ENCODE peak calls at places on chromosomes 4 and X, in four cellular contexts. L, E, M and Q are unnamed samples. For H3K27me3, the result is how much of the 10 kb centered on the place peaks cover.

GRCh38 chr4:35885081-35885480 is 359.2 kb downstream of the ARAP2 start:
- DNase-seq in E (no peak), L (no peak), M (no peak), Q (no peak)

GRCh38 chr4:82372874-82373815 is 646 bp downstream of the HNRNPD start:
- DNase-seq in L (peak), M (peak), E (peak), Q (peak)

GRCh38 chr4:176268963-176269362 is at the start of gene ASB5:
- DNase-seq in L (no peak), E (no peak), M (no peak), Q (no peak)

GRCh38 chr4:186819357-186820086 is 95.9 kb upstream of the FAT1 start:
- DNase-seq in L (no peak), M (no peak), E (no peak), Q (no peak)

GRCh38 chrX:130878350-130879341 is 24.4 kb downstream of the ENOX2 start:
- DNase-seq in L (no peak), M (peak), E (peak), Q (peak)

GRCh38 chrX:105483011-105483410 is 262.5 kb upstream of the TEX13A start:
- DNase-seq in M (no peak), L (no peak), E (no peak), Q (peak)

GRCh38 chr4:151771664-151772063 is 10.9 kb upstream of the GATB start:
- DNase-seq in M (no peak), E (no peak), L (no peak), Q (no peak)

GRCh38 chrX:102085706-102086105 is 39.8 kb upstream of the TCEAL2 start:
- DNase-seq in E (no peak), L (no peak), M (no peak), Q (no peak)

GRCh38 chr4:125891597-125892258 is 577.0 kb downstream of the FAT4 start:
- DNase-seq in E (no peak), M (no peak), L (no peak), Q (no peak)

GRCh38 chr4:122666527-122667245 is 45.8 kb upstream of the IL21 start:
- DNase-seq in M (no peak), L (no peak), E (no peak), Q (no peak)

GRCh38 chr4:831483-831805 is 5.5 kb upstream of the CPLX1 start:
- DNase-seq in M (no peak), L (no peak), E (no peak), Q (no peak)

GRCh38 chr4:71635094-71635493 is 148.8 kb downstream of the GC start:
- DNase-seq in L (no peak), M (no peak), E (no peak), Q (no peak)

GRCh38 chrX:42085836-42086235 is 162.5 kb upstream of the CASK start:
- DNase-seq in E (no peak), L (no peak), M (no peak), Q (no peak)

GRCh38 chr4:105896461-105896939 is 1.2 kb downstream of the NPNT start:
- DNase-seq in E (no peak), M (no peak), L (no peak), Q (peak)

GRCh38 chr4:99458911-99459447 is 23.8 kb upstream of the ADH7 start:
- DNase-seq in M (no peak), E (no peak), L (no peak), Q (no peak)

GRCh38 chr4:2933566-2934076 is 29.6 kb downstream of the NOP14 start:
- DNase-seq in E (peak), L (no peak), M (no peak), Q (no peak)

GRCh38 chr4:88623097-88623496 is 30.8 kb downstream of the HERC3 start:
- DNase-seq in L (no peak), E (no peak), M (no peak), Q (peak)

GRCh38 chrX:135923353-135923752 is 29.8 kb downstream of the SAGE1 start:
- DNase-seq in E (no peak), M (no peak), L (no peak), Q (no peak)

GRCh38 chr4:8859550-8860095 is 12.0 kb downstream of the HMX1 start:
- DNase-seq in E (no peak), L (no peak), M (no peak), Q (no peak)

GRCh38 chrX:17564689-17565409 is 172.4 kb upstream of the SCML1 start:
- DNase-seq in E (no peak), M (peak), L (no peak), Q (no peak)

GRCh38 chr4:123406862-123407261 is 10.3 kb downstream of the SPRY1 start:
- DNase-seq in M (no peak), E (no peak), L (no peak), Q (no peak)

GRCh38 chr4:184814686-184815045 is 11.1 kb downstream of the ACSL1 start:
- DNase-seq in E (no peak), M (peak), L (no peak), Q (no peak)

GRCh38 chrX:19739683-19740082 is 147.7 kb downstream of the SH3KBP1 start:
- DNase-seq in E (peak), L (peak), M (peak), Q (no peak)

GRCh38 chrX:22740836-22741235 is 258.9 kb upstream of the DDX53 start:
- DNase-seq in M (no peak), L (no peak), E (no peak), Q (no peak)

GRCh38 chr4:80017125-80017854 is 55.7 kb downstream of the ANTXR2 start:
- DNase-seq in L (peak), E (no peak), M (no peak), Q (no peak)

GRCh38 chr4:147174561-147174960 is 228.9 kb upstream of the TTC29 start:
- DNase-seq in L (no peak), M (no peak), E (no peak), Q (no peak)

DNA sequence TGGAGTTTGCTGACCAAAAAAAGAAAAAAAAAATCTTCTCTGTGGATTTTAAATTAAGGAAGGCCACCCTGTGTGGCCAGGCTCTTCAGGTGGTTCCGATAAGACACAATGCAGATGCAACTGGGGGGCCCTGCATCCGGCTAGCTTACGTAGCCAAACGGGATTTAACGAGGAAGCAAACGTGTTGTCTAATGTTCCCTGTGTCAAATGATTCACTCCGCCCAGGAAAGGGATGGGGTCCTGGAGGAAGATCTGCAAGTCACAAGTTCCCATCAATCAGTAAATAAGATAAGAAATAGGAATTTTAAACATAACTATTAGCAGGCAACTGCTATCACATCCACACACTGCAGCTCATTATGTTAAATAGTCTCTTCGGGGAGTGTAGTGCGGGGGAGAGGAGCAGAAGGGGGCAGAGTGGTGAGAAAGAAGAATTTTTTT is 216.4 kb upstream of the GYPA start:
- DNase-seq in M (no peak), L (no peak), E (no peak), Q (no peak)
- H3K27me3 ChIP-seq in M (under half), L (under half), E (under half), Q (under half)

DNA sequence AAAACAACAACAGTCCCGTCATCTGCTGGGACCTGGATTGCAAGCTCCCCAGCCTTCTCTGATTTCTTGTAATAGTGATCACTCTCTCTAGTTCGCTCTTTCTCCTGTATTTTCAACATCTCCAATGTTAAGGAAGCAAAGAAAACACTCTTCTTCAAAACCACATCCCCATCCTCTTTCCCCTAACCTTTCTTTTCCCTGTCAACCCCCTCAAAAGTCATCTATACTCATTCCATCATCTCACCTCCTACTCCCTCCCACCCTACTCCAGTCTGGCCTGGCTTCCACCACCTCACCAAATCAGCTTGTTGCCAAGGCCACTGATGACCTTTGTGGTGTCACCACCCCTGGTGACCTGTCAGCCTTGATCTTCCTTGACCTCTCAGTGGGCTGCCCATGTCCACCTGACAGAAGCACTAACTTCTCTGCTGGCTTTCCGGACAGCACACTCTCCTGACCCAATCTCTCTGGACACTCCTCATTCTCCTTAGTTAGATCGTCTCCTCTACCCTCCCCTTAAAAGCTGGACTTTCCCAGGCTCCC is 2.3 kb downstream of the FAM3A start:
- DNase-seq in L (no peak), E (no peak), M (no peak), Q (no peak)
- H3K27me3 ChIP-seq in L (under half), E (under half), M (under half), Q (under half)

GRCh38 chrX:110397353-110397752 is 38.7 kb downstream of the RTL9 start:
- DNase-seq in M (no peak), L (no peak), E (no peak), Q (no peak)
- H3K27me3 ChIP-seq in M (under half), L (under half), E (half or more), Q (under half)

GRCh38 chr4:112708772-112709171 is 71.8 kb downstream of the LARP7 start:
- DNase-seq in M (no peak), E (no peak), L (no peak), Q (no peak)

GRCh38 chr4:112702892-112703291 is 65.9 kb downstream of the LARP7 start:
- DNase-seq in E (no peak), L (no peak), M (no peak), Q (no peak)

GRCh38 chr4:112706840-112707207 is 69.9 kb downstream of the LARP7 start:
- DNase-seq in L (no peak), E (no peak), M (no peak), Q (no peak)

GRCh38 chr4:112704322-112704721 is 67.4 kb downstream of the LARP7 start:
- DNase-seq in E (no peak), L (no peak), M (no peak), Q (no peak)

DNA sequence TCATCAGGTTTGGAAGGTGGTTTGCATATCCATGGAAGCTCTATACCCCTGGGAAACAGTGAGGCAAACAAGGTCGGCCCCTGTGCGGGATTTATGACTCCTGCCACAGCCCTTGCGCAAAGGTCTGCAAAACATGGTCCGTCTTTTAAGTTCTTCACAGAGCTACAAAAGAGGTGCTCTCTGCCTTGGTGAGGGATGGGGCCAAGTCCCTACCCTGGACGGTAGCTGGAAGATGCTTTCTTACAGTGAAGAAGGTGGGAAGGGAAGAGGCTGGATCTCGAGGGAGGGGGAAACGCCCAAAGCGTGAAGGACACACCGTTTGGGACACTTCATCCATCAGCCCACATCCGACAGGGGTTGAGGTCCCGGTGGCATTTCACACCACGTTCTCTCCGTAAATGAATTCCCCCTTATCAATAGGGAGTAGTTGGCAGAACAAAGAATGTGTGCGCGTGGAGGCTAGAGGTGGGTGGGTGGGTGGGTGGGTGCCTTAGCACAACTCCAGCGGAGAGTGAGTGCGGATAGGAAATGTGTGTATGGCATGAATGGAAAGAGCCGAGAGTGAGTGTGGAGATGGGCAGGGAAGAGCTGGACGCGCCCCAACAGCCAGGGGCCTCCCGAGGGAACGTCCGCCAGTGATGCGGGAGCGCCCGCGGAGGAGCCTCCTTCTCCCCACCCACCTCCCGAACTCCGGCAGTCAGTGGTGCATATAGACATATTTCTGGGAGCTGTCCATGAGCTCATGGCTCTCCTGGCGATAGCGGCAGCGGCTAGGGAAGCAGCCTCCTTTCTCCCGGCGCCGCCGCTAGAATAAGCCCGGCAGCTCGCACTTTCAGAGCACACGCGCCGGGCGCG is 68.3 kb downstream of the LARP7 start:
- DNase-seq in L (peak), M (peak), E (peak), Q (peak)
- H3K27me3 ChIP-seq in L (under half), M (under half), E (under half), Q (under half)

DNA sequence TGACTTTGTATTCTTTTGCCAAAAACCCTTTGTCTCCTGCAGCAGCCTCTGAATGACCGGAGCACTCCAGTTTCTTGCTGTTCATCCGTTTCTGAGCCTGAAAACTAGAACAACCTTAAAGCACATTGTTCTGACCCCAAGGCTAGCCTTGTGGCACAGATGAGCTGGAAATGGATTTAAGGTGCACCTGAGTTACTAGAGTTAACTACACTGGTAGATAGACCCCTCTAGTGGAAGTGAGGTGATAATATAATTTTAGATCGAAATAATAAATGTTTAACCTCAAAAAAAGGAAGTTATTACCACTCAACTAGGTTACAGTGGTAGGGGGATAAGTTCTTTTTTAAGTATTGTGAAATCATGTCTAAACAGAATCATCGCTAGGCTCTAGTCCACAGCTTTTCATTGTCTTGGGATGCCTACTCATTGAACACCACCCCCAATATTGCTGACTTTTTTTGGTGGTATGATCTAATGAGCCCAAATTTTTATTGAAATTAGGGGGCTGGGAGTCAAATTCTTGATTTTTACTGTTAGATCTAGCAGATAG is 2.7 kb downstream of the PLS3 start:
- DNase-seq in L (no peak), E (no peak), M (no peak), Q (no peak)
- H3K27me3 ChIP-seq in L (under half), E (half or more), M (under half), Q (under half)

GRCh38 chrX:15926622-15927021 is 72.0 kb upstream of the AP1S2 start:
- DNase-seq in L (no peak), M (no peak), E (no peak), Q (no peak)
- H3K27me3 ChIP-seq in L (under half), M (under half), E (half or more), Q (under half)

GRCh38 chrX:25002658-25003015 is 13.1 kb downstream of the ARX start:
- DNase-seq in M (no peak), L (no peak), E (no peak), Q (no peak)
- H3K27me3 ChIP-seq in M (under half), L (half or more), E (half or more), Q (half or more)

DNA sequence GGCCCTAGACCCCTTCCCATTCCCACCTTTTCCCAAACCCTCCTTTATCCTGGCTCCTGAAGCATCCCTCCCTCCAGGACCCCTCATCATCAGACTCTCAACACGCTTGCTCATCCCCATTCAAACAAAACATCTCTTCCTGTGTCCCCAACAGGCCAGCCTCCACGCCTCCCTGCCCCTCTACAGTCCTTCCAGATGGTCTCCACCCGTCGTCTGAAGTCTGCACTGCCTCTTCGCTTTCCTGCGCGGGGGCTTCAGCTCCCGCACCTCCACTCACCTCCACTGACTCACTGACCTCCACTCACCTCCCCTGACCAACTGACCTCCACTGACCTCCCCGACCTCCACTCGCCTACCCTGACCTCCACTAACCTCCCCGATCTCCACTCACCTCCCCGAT is 39.8 kb downstream of the JAKMIP1 start:
- DNase-seq in M (no peak), E (no peak), L (no peak), Q (no peak)
- H3K27me3 ChIP-seq in M (under half), E (under half), L (under half), Q (under half)

GRCh38 chr4:148445903-148446261 is 3.7 kb upstream of the NR3C2 start:
- DNase-seq in M (no peak), E (no peak), L (peak), Q (no peak)
- H3K27me3 ChIP-seq in M (under half), E (under half), L (half or more), Q (half or more)

DNA sequence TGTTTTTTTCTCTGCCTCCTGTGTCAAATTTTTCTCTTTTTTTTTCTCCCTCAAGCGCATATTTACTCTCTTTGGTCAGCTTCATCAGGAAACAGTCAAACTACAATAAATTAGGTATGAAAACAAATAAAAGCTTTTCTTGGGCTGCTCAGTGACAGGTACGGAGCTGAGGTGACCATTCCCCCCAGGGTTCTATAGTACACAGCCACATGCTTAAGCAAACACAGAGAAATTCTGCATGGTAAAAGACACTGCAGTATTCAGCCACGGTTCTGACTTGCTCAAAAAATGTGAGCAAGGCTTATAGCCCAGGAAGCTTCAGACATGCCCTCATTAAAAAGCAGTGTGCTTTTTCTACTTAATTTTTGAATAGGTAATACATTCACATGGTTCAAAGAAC is 138.5 kb downstream of the GRIA3 start:
- DNase-seq in E (no peak), L (no peak), M (no peak), Q (no peak)
- H3K27me3 ChIP-seq in E (under half), L (under half), M (under half), Q (under half)